ENCODE peak calls at places on chromosomes 5 and 9, in six cellular contexts. S, R, D, N, T and G are unnamed samples. For H3K36me3, the result is how much of the 10 kb centered on the place peaks cover.

GRCh38 chr5:58548104-58548503 is 34.8 kb upstream of the RAB3C start:
- DNase-seq in S (no peak), R (no peak), D (no peak), N (no peak), T (no peak), G (no peak)

GRCh38 chr5:158805195-158805594 is 294.5 kb downstream of the EBF1 start:
- DNase-seq in S (no peak), R (no peak), D (no peak), N (no peak), T (no peak), G (no peak)

GRCh38 chr9:136525841-136526499 is 19.9 kb downstream of the NOTCH1 start:
- DNase-seq in S (peak), R (no peak), D (no peak), N (peak), T (no peak), G (no peak)

GRCh38 chr9:133401588-133401987 is 16.2 kb downstream of the REXO4 start:
- DNase-seq in S (no peak), R (no peak), D (no peak), N (no peak), T (no peak), G (no peak)

GRCh38 chr5:154977409-154977808 is 36.1 kb upstream of the KIF4B start:
- DNase-seq in S (no peak), R (peak), D (peak), N (peak), T (no peak), G (no peak)

GRCh38 chr5:157026789-157027424 is 32.0 kb downstream of the HAVCR1 start:
- DNase-seq in S (peak), R (peak), D (no peak), N (no peak), T (no peak), G (no peak)

GRCh38 chr5:76999451-76999850 is 30.8 kb upstream of the AGGF1 start:
- DNase-seq in S (no peak), R (peak), D (peak), N (no peak), T (no peak), G (no peak)

GRCh38 chr9:4614627-4615026 is 47.5 kb upstream of the PLPP6 start:
- DNase-seq in S (no peak), R (peak), D (no peak), N (peak), T (no peak), G (no peak)

GRCh38 chr5:53874409-53874808 is 314.0 kb downstream of the NDUFS4 start:
- DNase-seq in S (no peak), R (peak), D (no peak), N (no peak), T (peak), G (no peak)

GRCh38 chr5:142484821-142485387 is 160.1 kb upstream of the SPRY4 start:
- DNase-seq in S (no peak), R (peak), D (peak), N (peak), T (no peak), G (no peak)

GRCh38 chr9:109043578-109043977 is 30.3 kb upstream of the CTNNAL1 start:
- DNase-seq in S (no peak), R (no peak), D (no peak), N (no peak), T (no peak), G (no peak)

GRCh38 chr5:1017056-1017455 is 8.5 kb downstream of the NKD2 start:
- DNase-seq in S (no peak), R (no peak), D (no peak), N (no peak), T (no peak), G (no peak)

GRCh38 chr5:90968319-90968718 is 409.7 kb downstream of the ADGRV1 start:
- DNase-seq in S (no peak), R (peak), D (peak), N (no peak), T (no peak), G (no peak)

GRCh38 chr5:123997354-123998215 is 485.6 kb downstream of the CSNK1G3 start:
- DNase-seq in S (no peak), R (peak), D (peak), N (no peak), T (no peak), G (no peak)

GRCh38 chr9:34957492-34958410 is at the start of gene PHF24:
- DNase-seq in S (peak), R (peak), D (no peak), N (no peak), T (no peak), G (no peak)

GRCh38 chr5:157576678-157577077 is 1.1 kb upstream of the ADAM19 start:
- DNase-seq in S (no peak), R (no peak), D (no peak), N (no peak), T (no peak), G (no peak)

GRCh38 chr5:163916856-163917255 is 411.4 kb downstream of the MAT2B start:
- DNase-seq in S (no peak), R (no peak), D (no peak), N (no peak), T (no peak), G (no peak)

GRCh38 chr9:127074561-127075548 is 47.6 kb downstream of the ANGPTL2 start:
- DNase-seq in S (peak), R (no peak), D (no peak), N (no peak), T (no peak), G (no peak)

GRCh38 chr5:125476888-125477585 is 730.6 kb upstream of the ZNF608 start:
- DNase-seq in S (no peak), R (no peak), D (peak), N (no peak), T (no peak), G (no peak)

GRCh38 chr9:14396171-14396570 is 82.2 kb upstream of the NFIB start:
- DNase-seq in S (no peak), R (no peak), D (no peak), N (no peak), T (no peak), G (no peak)

GRCh38 chr9:126534431-126535186 is 79.1 kb upstream of the LMX1B start:
- DNase-seq in S (peak), R (no peak), D (no peak), N (no peak), T (no peak), G (no peak)

GRCh38 chr5:146890733-146891440 is 12.3 kb upstream of the PPP2R2B start:
- DNase-seq in S (no peak), R (peak), D (no peak), N (no peak), T (no peak), G (peak)

GRCh38 chr9:69218166-69218565 is 44.1 kb downstream of the TJP2 start:
- DNase-seq in S (no peak), R (no peak), D (no peak), N (no peak), T (no peak), G (no peak)

GRCh38 chr5:37490931-37491330 is 111.8 kb downstream of the WDR70 start:
- DNase-seq in S (no peak), R (no peak), D (no peak), N (no peak), T (no peak), G (no peak)

GRCh38 chr5:14668247-14668646 is 3.7 kb downstream of the OTULIN start:
- DNase-seq in S (no peak), R (no peak), D (no peak), N (peak), T (no peak), G (no peak)

GRCh38 chr5:117318528-117318927 is 743.9 kb upstream of the SEMA6A start:
- DNase-seq in S (peak), R (no peak), D (no peak), N (no peak), T (no peak), G (no peak)

GRCh38 chr9:30348904-30349303 is 2035.5 kb upstream of the ACO1 start:
- DNase-seq in S (no peak), R (no peak), D (no peak), N (no peak), T (no peak), G (no peak)

GRCh38 chr5:42676362-42676761 is 80.3 kb upstream of the CCDC152 start:
- DNase-seq in S (no peak), R (no peak), D (no peak), N (no peak), T (no peak), G (no peak)

GRCh38 chr9:120032639-120033038 is 547.3 kb downstream of the CDK5RAP2 start:
- DNase-seq in S (no peak), R (peak), D (no peak), N (no peak), T (peak), G (no peak)

GRCh38 chr9:133374612-133375115 is 1.2 kb downstream of the SURF4 start:
- DNase-seq in S (no peak), R (peak), D (peak), N (no peak), T (no peak), G (no peak)

GRCh38 chr9:125361837-125362531 is 100.4 kb downstream of the GAPVD1 start:
- DNase-seq in S (peak), R (peak), D (no peak), N (no peak), T (peak), G (no peak)

GRCh38 chr5:110880413-110880812 is 141.6 kb downstream of the SLC25A46 start:
- DNase-seq in S (no peak), R (peak), D (peak), N (no peak), T (no peak), G (no peak)

GRCh38 chr9:7433508-7434292 is 365.9 kb downstream of the DMAC1 start:
- DNase-seq in S (no peak), R (no peak), D (no peak), N (no peak), T (no peak), G (no peak)

GRCh38 chr5:87770601-87771121 is 357.9 kb upstream of the CCNH start:
- DNase-seq in S (peak), R (no peak), D (no peak), N (no peak), T (no peak), G (no peak)

GRCh38 chr5:122259995-122260394 is 52.0 kb upstream of the SNCAIP start:
- DNase-seq in S (no peak), R (peak), D (peak), N (peak), T (no peak), G (no peak)

GRCh38 chr9:38172601-38173000 is 103.6 kb upstream of the SHB start:
- DNase-seq in S (peak), R (no peak), D (no peak), N (no peak), T (no peak), G (peak)

GRCh38 chr5:102916114-102916513 is 161.0 kb downstream of the PAM start:
- DNase-seq in S (no peak), R (peak), D (no peak), N (no peak), T (no peak), G (no peak)

GRCh38 chr5:90386099-90386710 is 23.4 kb downstream of the CETN3 start:
- DNase-seq in S (no peak), R (peak), D (peak), N (peak), T (no peak), G (no peak)

GRCh38 chr5:174624754-174625506 is 99.5 kb upstream of the MSX2 start:
- DNase-seq in S (no peak), R (no peak), D (no peak), N (no peak), T (no peak), G (no peak)

GRCh38 chr5:2505217-2505616 is 246.3 kb downstream of the IRX2 start:
- DNase-seq in S (no peak), R (no peak), D (no peak), N (no peak), T (no peak), G (no peak)
- H3K4me3 ChIP-seq in S (no peak), R (no peak), D (no peak), N (no peak), T (no peak), G (no peak)

DNA sequence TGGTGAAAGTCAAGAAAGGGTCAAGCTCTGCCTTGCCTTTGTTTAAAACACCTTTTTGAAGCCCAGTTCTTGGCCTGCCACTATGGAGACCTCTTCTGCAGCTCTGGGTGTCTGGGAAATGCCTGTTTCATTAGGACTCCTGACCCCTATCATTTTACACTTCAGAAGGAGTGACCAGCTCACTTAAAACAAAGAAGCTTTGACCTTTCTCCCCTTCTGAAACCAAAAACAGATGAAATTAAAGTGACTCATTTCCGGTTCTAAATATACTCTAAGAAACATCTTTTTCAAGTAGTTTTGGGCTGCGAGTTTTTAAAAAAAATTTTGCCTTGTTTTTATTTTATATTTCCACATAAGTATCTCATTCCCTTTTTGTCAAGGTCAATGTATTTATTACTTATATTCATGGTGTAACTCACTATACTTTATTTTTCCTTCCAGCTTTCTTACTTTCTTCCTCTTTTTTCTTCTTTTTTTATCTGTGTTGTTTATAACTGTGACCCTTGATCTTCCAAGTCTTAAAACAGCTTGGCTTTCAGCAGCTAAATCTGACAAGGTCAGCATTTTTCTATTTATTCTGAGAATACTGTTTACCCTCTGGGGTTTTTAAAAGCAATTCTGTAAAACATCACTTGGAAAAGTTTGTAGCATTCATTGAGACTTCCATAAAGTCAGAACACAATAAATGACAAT is 673.0 kb downstream of the NR2F1-AS1 start:
- DNase-seq in S (no peak), R (peak), D (peak), N (peak), T (no peak), G (no peak)
- TF ChIP-seq EZH2 in S (no peak), R (no peak), D (no peak), N (no peak), T (no peak), G (no peak)

DNA sequence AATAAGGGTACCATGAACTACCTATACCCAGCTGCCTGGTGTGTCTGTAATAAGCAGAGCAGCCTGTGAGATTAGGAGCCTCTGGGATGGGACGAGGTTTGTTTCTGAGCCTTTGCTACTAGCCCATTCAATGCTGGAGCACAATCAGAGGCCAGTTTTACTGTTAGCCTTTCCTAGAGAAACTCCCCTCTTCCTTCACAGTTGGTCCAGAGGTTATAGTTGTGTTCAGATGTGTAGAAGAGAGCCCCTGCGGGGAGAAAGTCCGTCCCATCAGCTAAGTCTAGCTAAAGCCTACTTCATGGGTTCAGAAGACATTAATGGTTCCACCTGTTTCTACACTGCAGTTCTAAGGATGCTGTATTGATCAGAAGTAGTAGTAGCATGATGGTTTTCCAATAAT is 16.8 kb downstream of the NUP214 start:
- DNase-seq in S (no peak), R (no peak), D (no peak), N (no peak), T (no peak), G (no peak)
- H3K36me3 ChIP-seq in S (under half), R (half or more), D (half or more), N (under half), T (half or more), G (half or more)

GRCh38 chr5:84248013-84248412 is 136.7 kb downstream of the EDIL3 start:
- DNase-seq in S (no peak), R (no peak), D (peak), N (no peak), T (no peak), G (no peak)
- H3K4me3 ChIP-seq in S (no peak), R (no peak), D (no peak), N (no peak), T (no peak), G (no peak)

DNA sequence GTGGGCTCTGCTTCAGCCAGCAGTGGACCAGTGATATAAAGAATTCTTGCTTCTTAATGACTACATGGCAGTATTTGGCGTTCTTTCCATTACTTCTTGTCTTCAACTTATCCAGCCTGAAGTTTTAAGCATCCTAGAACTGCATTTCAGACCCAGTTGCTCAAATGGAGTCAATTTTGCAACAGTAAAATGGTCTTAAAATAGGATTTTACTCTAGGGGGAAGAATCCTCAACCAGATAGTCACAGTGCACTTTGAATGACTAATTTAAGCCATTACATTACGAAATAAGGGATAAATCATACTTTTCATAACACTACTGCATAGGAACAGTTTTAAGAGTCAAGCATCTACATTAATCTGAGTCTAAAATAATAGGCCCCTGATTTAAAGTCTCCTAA is 1.5 kb upstream of the SMARCA2 start:
- DNase-seq in S (no peak), R (peak), D (no peak), N (no peak), T (no peak), G (no peak)
- TF ChIP-seq EZH2 in S (no peak), R (no peak), D (no peak), N (no peak), T (no peak), G (no peak)

DNA sequence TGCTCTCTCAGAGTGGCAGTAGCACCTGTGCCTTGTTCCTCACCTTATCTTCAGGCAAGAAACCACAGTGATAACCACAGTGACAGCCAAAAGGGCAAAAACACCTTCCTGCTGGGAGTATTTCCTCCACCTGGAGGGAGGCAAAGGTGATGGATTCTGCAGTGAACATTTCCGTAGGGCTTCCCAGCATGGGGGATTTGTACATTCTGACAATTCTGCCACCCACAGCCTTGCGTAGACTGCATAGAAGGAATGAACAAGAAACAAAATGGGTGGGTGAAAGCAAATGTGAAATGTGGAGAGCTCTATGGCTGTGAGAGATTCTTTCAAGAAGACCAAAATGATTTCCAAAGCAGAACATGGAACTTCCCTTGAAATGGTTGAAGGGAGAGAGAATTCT is 111.4 kb downstream of the ZNF462 start:
- DNase-seq in S (no peak), R (no peak), D (no peak), N (no peak), T (no peak), G (no peak)
- H3K36me3 ChIP-seq in S (under half), R (under half), D (under half), N (under half), T (under half), G (under half)